ENCODE peak calls at places on chromosomes 12 and 14, in seven cellular contexts. One of them, this sample, is unnamed. For H3K27me3, the result is how much of the 10 kb centered on the place peaks cover.

GRCh38 chr14:99548285-99548684 is 55.7 kb downstream of the CCDC85C start:
- DNase-seq in heart left ventricle: no peak
- DNase-seq in GM23248: no peak
- DNase-seq in AG04450: no peak
- DNase-seq in brain microvascular endothelial cell: no peak
- DNase-seq in endodermal cell: no peak
- DNase-seq in spleen: no peak
- DNase-seq in this sample: no peak

GRCh38 chr12:18296201-18296908 is 35.0 kb downstream of the PIK3C2G start:
- DNase-seq in heart left ventricle: no peak
- DNase-seq in spleen: no peak
- DNase-seq in endodermal cell: no peak
- DNase-seq in brain microvascular endothelial cell: no peak
- DNase-seq in GM23248: peak
- DNase-seq in AG04450: no peak
- DNase-seq in this sample: no peak

GRCh38 chr14:102954081-102954789 is 31.8 kb downstream of the AMN start:
- DNase-seq in spleen: no peak
- DNase-seq in endodermal cell: peak
- DNase-seq in heart left ventricle: no peak
- DNase-seq in GM23248: no peak
- DNase-seq in brain microvascular endothelial cell: no peak
- DNase-seq in AG04450: no peak
- DNase-seq in this sample: no peak

GRCh38 chr12:106506691-106507090 is 76.1 kb upstream of the RFX4 start:
- DNase-seq in AG04450: no peak
- DNase-seq in brain microvascular endothelial cell: no peak
- DNase-seq in heart left ventricle: no peak
- DNase-seq in spleen: no peak
- DNase-seq in GM23248: no peak
- DNase-seq in endodermal cell: no peak
- DNase-seq in this sample: no peak

GRCh38 chr12:57521475-57522018 is 1.1 kb upstream of the MBD6 start:
- DNase-seq in endodermal cell: peak
- DNase-seq in spleen: peak
- DNase-seq in brain microvascular endothelial cell: no peak
- DNase-seq in GM23248: peak
- DNase-seq in AG04450: no peak
- DNase-seq in heart left ventricle: peak
- DNase-seq in this sample: peak

GRCh38 chr12:95802482-95803264 is 12.1 kb upstream of the NTN4 start:
- DNase-seq in spleen: no peak
- DNase-seq in heart left ventricle: no peak
- DNase-seq in AG04450: peak
- DNase-seq in brain microvascular endothelial cell: peak
- DNase-seq in GM23248: peak
- DNase-seq in endodermal cell: no peak
- DNase-seq in this sample: peak

GRCh38 chr14:106802413-106803364 is 1276.3 kb downstream of the TMEM121 start:
- DNase-seq in spleen: no peak
- DNase-seq in AG04450: no peak
- DNase-seq in brain microvascular endothelial cell: no peak
- DNase-seq in heart left ventricle: no peak
- DNase-seq in GM23248: no peak
- DNase-seq in endodermal cell: peak
- DNase-seq in this sample: no peak

GRCh38 chr12:102685841-102686240 is 205.5 kb upstream of the IGF1 start:
- DNase-seq in brain microvascular endothelial cell: no peak
- DNase-seq in GM23248: no peak
- DNase-seq in endodermal cell: no peak
- DNase-seq in heart left ventricle: no peak
- DNase-seq in spleen: no peak
- DNase-seq in AG04450: no peak
- DNase-seq in this sample: no peak

GRCh38 chr12:124381454-124382207 is 86.7 kb downstream of the RFLNA start:
- DNase-seq in spleen: peak
- DNase-seq in endodermal cell: no peak
- DNase-seq in heart left ventricle: peak
- DNase-seq in AG04450: no peak
- DNase-seq in brain microvascular endothelial cell: peak
- DNase-seq in GM23248: peak
- DNase-seq in this sample: peak

GRCh38 chr12:76976777-76977465 is 88.4 kb downstream of the E2F7 start:
- DNase-seq in heart left ventricle: no peak
- DNase-seq in endodermal cell: no peak
- DNase-seq in GM23248: peak
- DNase-seq in AG04450: no peak
- DNase-seq in brain microvascular endothelial cell: no peak
- DNase-seq in spleen: no peak
- DNase-seq in this sample: peak

GRCh38 chr12:32679910-32680217 is 763 bp downstream of the DNM1L start:
- DNase-seq in spleen: no peak
- DNase-seq in heart left ventricle: no peak
- DNase-seq in AG04450: no peak
- DNase-seq in brain microvascular endothelial cell: no peak
- DNase-seq in endodermal cell: no peak
- DNase-seq in GM23248: no peak
- DNase-seq in this sample: no peak
- H3K4me3 ChIP-seq in spleen: peak
- H3K4me3 ChIP-seq in heart left ventricle: peak
- H3K4me3 ChIP-seq in AG04450: peak
- H3K4me3 ChIP-seq in brain microvascular endothelial cell: peak
- H3K4me3 ChIP-seq in endodermal cell: peak
- H3K4me3 ChIP-seq in GM23248: peak
- H3K4me3 ChIP-seq in this sample: peak

DNA sequence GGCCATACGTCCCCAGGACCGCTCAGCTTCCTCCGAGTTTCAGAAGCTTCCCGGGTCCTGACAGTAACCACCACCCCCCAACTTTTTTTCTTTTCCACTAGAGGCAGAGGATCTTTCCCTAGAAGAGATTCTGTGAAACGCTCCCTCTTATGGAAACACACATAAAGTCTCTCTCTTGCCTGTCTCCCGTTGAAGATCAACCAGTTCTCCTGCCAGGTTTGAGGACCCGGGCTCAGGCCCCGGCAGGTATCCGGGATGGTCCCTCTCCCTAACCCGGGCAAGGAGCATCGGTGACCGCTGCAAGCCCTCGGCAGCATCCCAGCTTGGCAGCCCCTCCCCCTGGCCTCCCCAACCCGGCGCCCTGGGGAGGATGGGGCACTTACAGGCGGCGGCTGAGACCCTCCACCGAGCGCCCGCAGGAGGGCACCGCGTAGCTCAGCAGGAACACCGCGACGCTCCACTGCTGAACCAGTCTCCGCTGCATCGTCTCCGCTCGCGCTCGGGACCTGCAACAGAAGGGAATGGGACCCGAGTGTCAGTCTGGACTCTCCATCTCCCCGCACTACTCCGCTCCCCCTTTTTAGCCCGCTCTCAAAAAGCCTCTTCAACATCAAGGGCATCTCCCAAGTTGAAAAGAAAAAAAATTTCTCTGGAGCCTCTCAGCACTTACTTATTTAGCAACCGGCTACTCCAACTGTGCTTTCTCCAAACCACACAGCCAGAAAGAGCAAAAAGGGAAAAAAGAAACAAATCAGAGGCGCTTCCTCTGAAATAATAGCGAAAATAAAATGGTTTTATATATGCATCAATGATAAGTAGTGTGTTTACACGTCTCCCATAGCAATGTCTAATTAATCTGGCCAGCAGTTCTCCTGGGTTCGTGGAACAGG is 3.3 kb downstream of the PTHLH start:
- DNase-seq in GM23248: peak
- DNase-seq in heart left ventricle: peak
- DNase-seq in spleen: peak
- DNase-seq in endodermal cell: peak
- DNase-seq in AG04450: no peak
- DNase-seq in brain microvascular endothelial cell: no peak
- DNase-seq in this sample: no peak
- H3K27me3 ChIP-seq in GM23248: under half
- H3K27me3 ChIP-seq in heart left ventricle: half or more
- H3K27me3 ChIP-seq in spleen: half or more
- H3K27me3 ChIP-seq in endodermal cell: half or more
- H3K27me3 ChIP-seq in AG04450: under half
- H3K27me3 ChIP-seq in brain microvascular endothelial cell: under half
- H3K27me3 ChIP-seq in this sample: under half

GRCh38 chr14:41957459-41957858 is 350.8 kb downstream of the LRFN5 start:
- DNase-seq in GM23248: no peak
- DNase-seq in AG04450: no peak
- DNase-seq in endodermal cell: no peak
- DNase-seq in brain microvascular endothelial cell: no peak
- DNase-seq in spleen: no peak
- DNase-seq in heart left ventricle: no peak
- DNase-seq in this sample: peak
- H3K4me3 ChIP-seq in GM23248: no peak
- H3K4me3 ChIP-seq in AG04450: no peak
- H3K4me3 ChIP-seq in endodermal cell: no peak
- H3K4me3 ChIP-seq in brain microvascular endothelial cell: no peak
- H3K4me3 ChIP-seq in spleen: no peak
- H3K4me3 ChIP-seq in heart left ventricle: no peak
- H3K4me3 ChIP-seq in this sample: no peak

GRCh38 chr14:76329150-76329881 is 46.6 kb upstream of the ESRRB start:
- DNase-seq in spleen: no peak
- DNase-seq in heart left ventricle: no peak
- DNase-seq in GM23248: no peak
- DNase-seq in brain microvascular endothelial cell: no peak
- DNase-seq in endodermal cell: peak
- DNase-seq in AG04450: no peak
- DNase-seq in this sample: no peak
- H3K27me3 ChIP-seq in spleen: under half
- H3K27me3 ChIP-seq in heart left ventricle: under half
- H3K27me3 ChIP-seq in GM23248: under half
- H3K27me3 ChIP-seq in brain microvascular endothelial cell: under half
- H3K27me3 ChIP-seq in endodermal cell: under half
- H3K27me3 ChIP-seq in AG04450: under half
- H3K27me3 ChIP-seq in this sample: under half

GRCh38 chr14:71381814-71382213 is 474.6 kb downstream of the PCNX1 start:
- DNase-seq in brain microvascular endothelial cell: no peak
- DNase-seq in endodermal cell: no peak
- DNase-seq in spleen: no peak
- DNase-seq in heart left ventricle: no peak
- DNase-seq in GM23248: no peak
- DNase-seq in AG04450: no peak
- DNase-seq in this sample: no peak

GRCh38 chr14:71382315-71382714 is 475.1 kb downstream of the PCNX1 start:
- DNase-seq in heart left ventricle: no peak
- DNase-seq in brain microvascular endothelial cell: no peak
- DNase-seq in spleen: no peak
- DNase-seq in endodermal cell: no peak
- DNase-seq in GM23248: no peak
- DNase-seq in AG04450: no peak
- DNase-seq in this sample: no peak

GRCh38 chr14:71380271-71380670 is 473.0 kb downstream of the PCNX1 start:
- DNase-seq in brain microvascular endothelial cell: peak
- DNase-seq in endodermal cell: no peak
- DNase-seq in GM23248: peak
- DNase-seq in AG04450: no peak
- DNase-seq in spleen: no peak
- DNase-seq in heart left ventricle: no peak
- DNase-seq in this sample: peak

GRCh38 chr14:71384007-71384605 is 476.8 kb downstream of the PCNX1 start:
- DNase-seq in brain microvascular endothelial cell: no peak
- DNase-seq in endodermal cell: no peak
- DNase-seq in AG04450: no peak
- DNase-seq in heart left ventricle: no peak
- DNase-seq in GM23248: no peak
- DNase-seq in spleen: no peak
- DNase-seq in this sample: no peak

DNA sequence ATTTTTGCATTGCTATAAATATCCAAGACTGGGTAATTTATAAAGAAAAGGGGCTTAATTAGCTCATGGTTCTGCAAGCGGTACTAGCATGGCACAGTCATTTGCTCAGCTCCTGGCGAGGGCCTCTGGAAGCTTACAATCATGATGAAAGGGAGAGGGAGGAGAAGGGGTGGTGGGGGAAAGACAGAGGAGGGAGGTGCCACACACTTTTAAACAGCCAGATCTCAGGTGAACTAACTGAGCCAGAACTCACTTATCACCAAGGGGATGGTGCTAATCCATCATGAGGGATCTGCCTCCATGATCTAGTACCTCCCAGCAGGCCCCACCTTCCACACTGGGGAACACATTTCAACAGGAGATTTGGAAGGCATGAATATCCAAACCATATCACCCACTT is 476.3 kb downstream of the PCNX1 start:
- DNase-seq in spleen: no peak
- DNase-seq in heart left ventricle: no peak
- DNase-seq in GM23248: no peak
- DNase-seq in AG04450: no peak
- DNase-seq in brain microvascular endothelial cell: no peak
- DNase-seq in endodermal cell: no peak
- DNase-seq in this sample: no peak
- H3K4me3 ChIP-seq in spleen: no peak
- H3K4me3 ChIP-seq in heart left ventricle: no peak
- H3K4me3 ChIP-seq in GM23248: no peak
- H3K4me3 ChIP-seq in AG04450: no peak
- H3K4me3 ChIP-seq in brain microvascular endothelial cell: no peak
- H3K4me3 ChIP-seq in endodermal cell: no peak
- H3K4me3 ChIP-seq in this sample: no peak

DNA sequence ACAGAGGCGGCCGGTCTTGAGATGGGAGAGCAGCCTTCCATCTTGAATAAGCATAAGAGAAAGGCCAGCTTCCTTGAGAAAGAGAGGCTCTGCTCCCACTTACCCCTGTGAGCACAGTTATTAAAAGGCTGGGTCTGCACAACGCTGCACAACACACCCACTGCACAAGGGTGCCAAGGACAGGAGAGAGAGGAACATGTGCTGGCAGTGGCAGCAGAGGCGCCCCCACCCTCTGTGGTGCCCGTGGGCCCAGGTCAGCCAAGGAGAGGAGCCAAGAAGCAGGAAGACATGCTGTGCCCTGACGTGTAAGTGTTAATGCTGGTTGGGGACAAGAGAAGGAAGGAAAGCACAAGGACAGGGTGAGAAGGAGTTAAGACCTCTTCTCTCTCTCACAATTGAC is 144.4 kb downstream of the TTC7B start:
- DNase-seq in brain microvascular endothelial cell: no peak
- DNase-seq in heart left ventricle: no peak
- DNase-seq in GM23248: no peak
- DNase-seq in endodermal cell: no peak
- DNase-seq in spleen: no peak
- DNase-seq in AG04450: no peak
- DNase-seq in this sample: no peak
- H3K27me3 ChIP-seq in brain microvascular endothelial cell: under half
- H3K27me3 ChIP-seq in heart left ventricle: under half
- H3K27me3 ChIP-seq in GM23248: under half
- H3K27me3 ChIP-seq in endodermal cell: under half
- H3K27me3 ChIP-seq in spleen: under half
- H3K27me3 ChIP-seq in AG04450: under half
- H3K27me3 ChIP-seq in this sample: under half

GRCh38 chr12:122035292-122035691 is 13.6 kb downstream of the BCL7A start:
- DNase-seq in AG04450: no peak
- DNase-seq in heart left ventricle: no peak
- DNase-seq in endodermal cell: no peak
- DNase-seq in GM23248: no peak
- DNase-seq in brain microvascular endothelial cell: no peak
- DNase-seq in spleen: no peak
- DNase-seq in this sample: peak
- H3K4me3 ChIP-seq in AG04450: no peak
- H3K4me3 ChIP-seq in heart left ventricle: no peak
- H3K4me3 ChIP-seq in endodermal cell: no peak
- H3K4me3 ChIP-seq in GM23248: no peak
- H3K4me3 ChIP-seq in brain microvascular endothelial cell: no peak
- H3K4me3 ChIP-seq in spleen: no peak
- H3K4me3 ChIP-seq in this sample: no peak